ENCODE peak calls at places on chromosome 22, in four cellular contexts. M is gastrocnemius medialis, N is mammary epithelial cell, V is cardiac muscle cell. J is an unnamed sample.
A peak's percentile ranks its signal among the peaks of the same experiment; 100 is the strongest.

GRCh38 chr22:33958741-33959140 is 38.5 kb upstream of the LARGE1 start:
- DNase-seq in M (no peak), N (no peak), V (no peak), J (no peak)

GRCh38 chr22:39778055-39778454 is 115.5 kb downstream of the ENTHD1 start:
- DNase-seq in M (no peak), N (no peak), V (no peak), J (no peak)

GRCh38 chr22:35732116-35732515 is 14.4 kb downstream of the APOL5 start:
- DNase-seq in M (no peak), N (no peak), V (no peak), J (no peak)

GRCh38 chr22:32622004-32622761 is 147.6 kb downstream of the FBXO7 start:
- DNase-seq in M (peak; percentile 65), N (no peak), V (peak; percentile 91), J (no peak)

GRCh38 chr22:19713228-19713627 is 1.1 kb upstream of the SEPTIN5 start:
- DNase-seq in M (no peak), N (no peak), V (no peak), J (no peak)

GRCh38 chr22:19599626-19600243 is 75.5 kb upstream of the CLDN5 start:
- DNase-seq in M (peak; percentile 37), N (no peak), V (no peak), J (no peak)

GRCh38 chr22:42033263-42034181 is 34.9 kb downstream of the WBP2NL start:
- DNase-seq in M (no peak), N (no peak), V (no peak), J (no peak)

GRCh38 chr22:19082793-19083192 is 39.4 kb downstream of the DGCR2 start:
- DNase-seq in M (no peak), N (no peak), V (no peak), J (no peak)

GRCh38 chr22:42397332-42398246 is 34.6 kb downstream of the NFAM1 start:
- DNase-seq in M (peak; percentile 37), N (no peak), V (no peak), J (no peak)

GRCh38 chr22:35400335-35400680 is 368 bp downstream of the MCM5 start:
- DNase-seq in M (no peak), N (no peak), V (peak; percentile 20), J (no peak)

GRCh38 chr22:29342577-29343312 is 27.2 kb upstream of the RASL10A start:
- DNase-seq in M (no peak), N (no peak), V (peak; percentile 64), J (peak; percentile 63)

GRCh38 chr22:28896611-28897010 is 13.2 kb downstream of the ZNRF3 start:
- DNase-seq in M (no peak), N (peak; percentile 26), V (no peak), J (peak; percentile 55)

GRCh38 chr22:50532824-50533344 is 3.1 kb upstream of the TYMP start:
- DNase-seq in M (no peak), N (no peak), V (no peak), J (no peak)
- H3K4me1 ChIP-seq in M (peaks cover 7% of the 10 kb centered on the region), N (peaks cover 27% of the 10 kb centered on the region), V (peaks cover 16% of the 10 kb centered on the region), J (no peaks in the 10 kb centered on the region)

GRCh38 chr22:27094633-27095308 is 437.4 kb downstream of the MIAT start:
- DNase-seq in M (no peak), N (no peak), V (no peak), J (no peak)
- H3K4me1 ChIP-seq in M (no peaks in the 10 kb centered on the region), N (no peaks in the 10 kb centered on the region), V (no peaks in the 10 kb centered on the region), J (no peaks in the 10 kb centered on the region)

DNA sequence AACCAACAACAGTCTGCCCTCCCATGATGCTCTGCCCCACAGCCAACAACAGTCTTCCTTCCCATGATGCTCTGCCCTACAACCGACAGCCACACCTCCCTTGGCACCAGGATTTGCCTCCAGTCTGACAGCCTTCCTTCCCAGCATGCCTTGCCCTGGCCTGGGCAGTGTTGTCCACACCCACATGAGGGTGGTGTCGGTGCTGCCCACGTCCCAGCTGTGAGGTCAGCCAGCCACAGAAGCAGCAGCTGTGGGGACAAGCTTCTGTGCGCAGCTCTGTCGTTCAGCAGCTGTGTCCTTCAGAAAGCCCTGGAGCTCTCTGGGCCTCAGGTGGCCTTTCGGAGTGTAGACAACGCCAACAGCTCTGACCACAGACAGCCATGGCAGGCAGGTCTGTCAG is 1378.9 kb downstream of the BRD1 start:
- DNase-seq in M (no peak), N (no peak), V (no peak), J (no peak)
- H3K4me1 ChIP-seq in M (no peaks in the 10 kb centered on the region), N (no peaks in the 10 kb centered on the region), V (no peaks in the 10 kb centered on the region), J (no peaks in the 10 kb centered on the region)

GRCh38 chr22:26095271-26095956 is 73.8 kb upstream of the SEZ6L start:
- DNase-seq in M (no peak), N (no peak), V (no peak), J (no peak)

GRCh38 chr22:26103023-26103422 is 66.2 kb upstream of the SEZ6L start:
- DNase-seq in M (no peak), N (no peak), V (no peak), J (no peak)

GRCh38 chr22:26097840-26098239 is 71.4 kb upstream of the SEZ6L start:
- DNase-seq in M (no peak), N (no peak), V (no peak), J (no peak)
- H3K4me1 ChIP-seq in M (no peaks in the 10 kb centered on the region), N (no peaks in the 10 kb centered on the region), V (no peaks in the 10 kb centered on the region), J (no peaks in the 10 kb centered on the region)

DNA sequence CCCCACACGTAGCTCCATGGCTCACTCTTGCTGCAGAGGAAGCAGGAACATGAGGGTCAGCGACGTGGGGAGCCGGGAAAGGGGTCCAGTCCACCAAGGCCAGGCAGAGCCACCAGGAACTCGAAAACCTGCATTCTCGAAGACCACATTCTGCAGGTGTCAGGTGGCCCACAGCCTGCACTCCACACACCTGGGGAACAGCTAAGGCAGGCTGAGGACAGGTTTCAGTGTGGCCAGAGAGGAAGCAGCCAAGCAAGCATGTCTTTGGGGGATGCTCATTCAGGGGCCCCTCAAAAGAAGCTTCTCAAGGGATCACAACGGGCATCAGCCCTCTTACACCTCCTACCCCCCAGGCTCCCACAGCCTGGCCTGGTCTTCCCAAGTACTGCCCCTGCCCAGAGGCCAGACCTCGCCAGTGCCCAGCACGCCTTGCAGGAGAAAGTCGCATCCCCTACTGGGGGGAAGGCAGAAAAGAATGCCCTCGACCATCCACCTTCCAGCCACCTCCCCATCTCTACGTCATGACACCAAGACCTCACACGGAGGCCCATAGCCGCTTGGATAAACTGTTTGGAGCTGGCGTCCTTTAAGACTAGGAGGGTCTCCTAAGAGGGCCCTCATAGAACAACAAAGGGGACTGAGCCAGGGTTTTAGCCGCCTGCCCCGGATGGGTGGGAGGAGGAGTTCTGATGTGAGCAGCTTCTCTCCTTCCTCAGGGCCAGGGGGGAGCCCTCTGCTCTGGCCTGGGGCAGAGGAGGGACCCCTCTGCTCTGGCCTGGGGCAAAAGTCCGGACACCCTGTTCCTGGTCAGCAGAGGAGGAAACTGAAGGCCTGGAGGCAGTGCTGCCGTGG is 2.9 kb downstream of the CSNK1E start:
- DNase-seq in M (no peak), N (peak; percentile 47), V (no peak), J (no peak)
- H3K4me1 ChIP-seq in M (peaks cover 68% of the 10 kb centered on the region), N (peaks cover 74% of the 10 kb centered on the region), V (peaks cover 25% of the 10 kb centered on the region), J (peaks cover 30% of the 10 kb centered on the region)

GRCh38 chr22:46106279-46107022 is 43.9 kb upstream of the PPARA start:
- DNase-seq in M (peak; percentile 47), N (no peak), V (no peak), J (no peak)
- H3K4me1 ChIP-seq in M (peaks cover 97% of the 10 kb centered on the region), N (peaks cover 98% of the 10 kb centered on the region), V (no peaks in the 10 kb centered on the region), J (peaks cover 19% of the 10 kb centered on the region)

GRCh38 chr22:47718337-47718736 is 955.9 kb downstream of the TBC1D22A start:
- DNase-seq in M (no peak), N (no peak), V (no peak), J (no peak)
- H3K4me1 ChIP-seq in M (no peaks in the 10 kb centered on the region), N (no peaks in the 10 kb centered on the region), V (no peaks in the 10 kb centered on the region), J (no peaks in the 10 kb centered on the region)